ENCODE peak calls at places on chromosomes 5 and 9, in four cellular contexts. T is HepG2, Y is WTC11, G is K562. M is an unnamed sample.

GRCh38 chr9:131530930-131531832 is at the start of gene UCK1:
- DNase-seq in T (peak; percentile 42), Y (peak; percentile 79), G (peak; percentile 99), M (peak; percentile 83)

GRCh38 chr5:6712136-6712581 is 1.1 kb upstream of the TENT4A start:
- DNase-seq in T (peak; percentile 52), Y (peak; percentile 48), G (peak; percentile 50), M (peak; percentile 49)

GRCh38 chr5:52838306-52839015 is 50.7 kb downstream of the ITGA1 start:
- DNase-seq in T (no peak), Y (no peak), G (no peak), M (no peak)

GRCh38 chr5:123456242-123456641 is 33.0 kb upstream of the CEP120 start:
- DNase-seq in T (no peak), Y (no peak), G (no peak), M (no peak)

GRCh38 chr5:102511666-102512065 is 12.9 kb upstream of the SLCO6A1 start:
- DNase-seq in T (no peak), Y (no peak), G (no peak), M (no peak)

GRCh38 chr5:163041254-163041653 is 396.1 kb upstream of the CCNG1 start:
- DNase-seq in T (no peak), Y (no peak), G (no peak), M (no peak)

GRCh38 chr9:112050544-112051475 is 124.3 kb downstream of the SUSD1 start:
- DNase-seq in T (peak; percentile 91), Y (no peak), G (no peak), M (no peak)

GRCh38 chr5:60161340-60161934 is 267.9 kb upstream of the PDE4D start:
- DNase-seq in T (peak; percentile 3), Y (no peak), G (no peak), M (peak; percentile 45)

GRCh38 chr9:113238859-113239231 is 17.5 kb downstream of the SLC31A1 start:
- DNase-seq in T (no peak), Y (no peak), G (no peak), M (no peak)

GRCh38 chr5:7876867-7877266 is 7.9 kb downstream of the MTRR start:
- DNase-seq in T (no peak), Y (no peak), G (no peak), M (no peak)

GRCh38 chr5:137933491-137933911 is 44.2 kb downstream of the PKD2L2 start:
- DNase-seq in T (no peak), Y (no peak), G (no peak), M (no peak)

GRCh38 chr5:111606194-111606593 is 93.9 kb upstream of the STARD4 start:
- DNase-seq in T (no peak), Y (no peak), G (no peak), M (no peak)

GRCh38 chr5:159022178-159022556 is 77.5 kb downstream of the EBF1 start:
- DNase-seq in T (no peak), Y (no peak), G (no peak), M (no peak)

GRCh38 chr5:32339198-32339597 is 26.5 kb upstream of the MTMR12 start:
- DNase-seq in T (no peak), Y (no peak), G (no peak), M (no peak)

GRCh38 chr9:126326228-126327015 is at the start of gene MVB12B:
- DNase-seq in T (no peak), Y (peak; percentile 49), G (peak; percentile 72), M (peak; percentile 20)

GRCh38 chr9:74493512-74493911 is 3.6 kb upstream of the RORB start:
- DNase-seq in T (no peak), Y (peak; percentile 30), G (no peak), M (no peak)

GRCh38 chr9:136943291-136944093 is 1.0 kb downstream of the FBXW5 start:
- DNase-seq in T (no peak), Y (peak; percentile 49), G (peak; percentile 73), M (no peak)

GRCh38 chr5:37717613-37718431 is 122.0 kb downstream of the GDNF start:
- DNase-seq in T (peak; percentile 95), Y (peak; percentile 21), G (no peak), M (peak; percentile 27)

GRCh38 chr9:110048473-110048975 is 159.4 kb downstream of the C9orf152 start:
- DNase-seq in T (no peak), Y (peak; percentile 81), G (peak; percentile 66), M (peak; percentile 47)

GRCh38 chr5:39906146-39906545 is 481.4 kb upstream of the DAB2 start:
- DNase-seq in T (no peak), Y (no peak), G (no peak), M (no peak)

GRCh38 chr9:16530669-16531461 is 339.6 kb downstream of the BNC2 start:
- DNase-seq in T (no peak), Y (no peak), G (no peak), M (no peak)

GRCh38 chr9:21031091-21031817 is at the start of gene HACD4:
- DNase-seq in T (no peak), Y (peak; percentile 70), G (peak; percentile 0), M (peak; percentile 48)

GRCh38 chr5:113663879-113664278 is 150.4 kb downstream of the YTHDC2 start:
- DNase-seq in T (peak; percentile 45), Y (peak; percentile 74), G (no peak), M (peak; percentile 47)

GRCh38 chr9:98790601-98791146 is 5.7 kb downstream of the ANKS6 start:
- DNase-seq in T (no peak), Y (no peak), G (no peak), M (no peak)

GRCh38 chr5:7852988-7853387 is 2.1 kb upstream of the CFAP90 start:
- DNase-seq in T (no peak), Y (no peak), G (no peak), M (no peak)

GRCh38 chr9:85483214-85483613 is 258.5 kb downstream of the AGTPBP1 start:
- DNase-seq in T (no peak), Y (no peak), G (no peak), M (no peak)

GRCh38 chr5:57539281-57539701 is 56.7 kb upstream of the ACTBL2 start:
- DNase-seq in T (no peak), Y (no peak), G (no peak), M (no peak)

GRCh38 chr9:21890696-21891095 is 88.3 kb downstream of the MTAP start:
- DNase-seq in T (no peak), Y (no peak), G (no peak), M (no peak)

GRCh38 chr5:82277987-82278710 is at the start of gene RPS23:
- DNase-seq in T (peak; percentile 86), Y (peak; percentile 81), G (peak; percentile 83), M (peak; percentile 78)
- TF ChIP-seq NR3C1 in T (no peak), Y (no peak), G (no peak), M (no peak)

DNA sequence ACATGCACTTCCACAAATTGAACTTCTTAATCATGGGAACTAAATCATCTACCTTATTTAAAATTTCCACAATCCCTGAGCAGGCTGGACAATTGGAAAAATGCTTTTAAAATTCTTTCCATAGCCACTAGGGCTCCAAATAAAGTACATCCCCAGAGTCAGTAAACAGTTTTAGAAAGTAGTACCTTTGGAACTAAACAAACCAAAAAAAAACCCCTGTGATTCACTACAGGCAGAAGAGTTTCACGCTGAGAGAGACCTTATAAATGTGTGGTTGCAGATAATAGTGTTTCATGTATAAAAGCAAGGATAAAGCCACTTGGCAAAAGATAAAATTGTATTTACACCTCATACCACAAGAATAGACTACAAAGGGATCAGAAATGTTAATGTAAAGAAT is 11.8 kb upstream of the HMGCR start:
- DNase-seq in T (peak; percentile 21), Y (no peak), G (no peak), M (no peak)
- TF ChIP-seq NR3C1 in T (no peak), Y (no peak), G (no peak), M (no peak)

GRCh38 chr9:82144803-82145202 is 156.2 kb downstream of the SPATA31D1 start:
- DNase-seq in T (no peak), Y (no peak), G (no peak), M (no peak)
- TF ChIP-seq NR3C1 in T (no peak), Y (no peak), G (no peak), M (no peak)

GRCh38 chr5:120779674-120780073 is 315.6 kb downstream of the PRR16 start:
- DNase-seq in T (no peak), Y (no peak), G (no peak), M (no peak)

GRCh38 chr5:120778491-120779293 is 314.6 kb downstream of the PRR16 start:
- DNase-seq in T (no peak), Y (no peak), G (no peak), M (no peak)
- TF ChIP-seq NR3C1 in T (no peak), Y (no peak), G (no peak), M (no peak)

M was measured in A549.